ENCODE peak calls at places on chromosomes 2 and 18, in nine cellular contexts. One of them, this sample, is unnamed.

GRCh38 chr2:20429528-20429927 is 17.3 kb upstream of the RHOB start:
- DNase-seq in GM20000: peak; percentile 48
- DNase-seq in RPMI7951: peak; percentile 47
- DNase-seq in kidney epithelial cell: no peak
- DNase-seq in naive thymus-derived CD4-positive, alpha-beta T cell: no peak
- DNase-seq in sciatic nerve: no peak
- DNase-seq in stimulated activated naive CD4-positive, alpha-beta T cell: no peak
- DNase-seq in pancreas: no peak
- DNase-seq in Peyer's patch: peak; percentile 70
- DNase-seq in this sample: no peak

GRCh38 chr18:62982600-62983251 is 267.4 kb downstream of the PHLPP1 start:
- DNase-seq in GM20000: peak; percentile 83
- DNase-seq in RPMI7951: peak; percentile 24
- DNase-seq in kidney epithelial cell: peak; percentile 12
- DNase-seq in naive thymus-derived CD4-positive, alpha-beta T cell: peak; percentile 29
- DNase-seq in sciatic nerve: peak; percentile 77
- DNase-seq in stimulated activated naive CD4-positive, alpha-beta T cell: peak; percentile 47
- DNase-seq in pancreas: no peak
- DNase-seq in Peyer's patch: peak; percentile 77
- DNase-seq in this sample: peak; percentile 28

GRCh38 chr2:55902429-55902828 is 21.2 kb downstream of the EFEMP1 start:
- DNase-seq in GM20000: no peak
- DNase-seq in RPMI7951: no peak
- DNase-seq in kidney epithelial cell: no peak
- DNase-seq in naive thymus-derived CD4-positive, alpha-beta T cell: no peak
- DNase-seq in sciatic nerve: no peak
- DNase-seq in stimulated activated naive CD4-positive, alpha-beta T cell: no peak
- DNase-seq in pancreas: no peak
- DNase-seq in Peyer's patch: no peak
- DNase-seq in this sample: no peak

GRCh38 chr2:10357193-10357592 is 54.5 kb downstream of the HPCAL1 start:
- DNase-seq in GM20000: no peak
- DNase-seq in RPMI7951: no peak
- DNase-seq in kidney epithelial cell: no peak
- DNase-seq in naive thymus-derived CD4-positive, alpha-beta T cell: no peak
- DNase-seq in sciatic nerve: no peak
- DNase-seq in stimulated activated naive CD4-positive, alpha-beta T cell: no peak
- DNase-seq in pancreas: no peak
- DNase-seq in Peyer's patch: no peak
- DNase-seq in this sample: no peak

GRCh38 chr2:240201861-240202260 is 61.4 kb upstream of the OTOS start:
- DNase-seq in GM20000: no peak
- DNase-seq in RPMI7951: no peak
- DNase-seq in kidney epithelial cell: no peak
- DNase-seq in naive thymus-derived CD4-positive, alpha-beta T cell: no peak
- DNase-seq in sciatic nerve: no peak
- DNase-seq in stimulated activated naive CD4-positive, alpha-beta T cell: no peak
- DNase-seq in pancreas: peak; percentile 36
- DNase-seq in Peyer's patch: peak; percentile 41
- DNase-seq in this sample: no peak

GRCh38 chr18:46888965-46889364 is 28.3 kb downstream of the PIAS2 start:
- DNase-seq in GM20000: no peak
- DNase-seq in RPMI7951: no peak
- DNase-seq in kidney epithelial cell: no peak
- DNase-seq in naive thymus-derived CD4-positive, alpha-beta T cell: no peak
- DNase-seq in sciatic nerve: no peak
- DNase-seq in stimulated activated naive CD4-positive, alpha-beta T cell: no peak
- DNase-seq in pancreas: no peak
- DNase-seq in Peyer's patch: no peak
- DNase-seq in this sample: no peak

GRCh38 chr2:165874445-165875039 is 79.0 kb downstream of the TTC21B start:
- DNase-seq in GM20000: peak; percentile 57
- DNase-seq in RPMI7951: peak; percentile 48
- DNase-seq in kidney epithelial cell: peak; percentile 34
- DNase-seq in naive thymus-derived CD4-positive, alpha-beta T cell: peak; percentile 47
- DNase-seq in sciatic nerve: no peak
- DNase-seq in stimulated activated naive CD4-positive, alpha-beta T cell: peak; percentile 65
- DNase-seq in pancreas: no peak
- DNase-seq in Peyer's patch: no peak
- DNase-seq in this sample: peak; percentile 57

GRCh38 chr2:238415036-238415764 is 11.5 kb upstream of the ASB1 start:
- DNase-seq in GM20000: no peak
- DNase-seq in RPMI7951: no peak
- DNase-seq in kidney epithelial cell: no peak
- DNase-seq in naive thymus-derived CD4-positive, alpha-beta T cell: no peak
- DNase-seq in sciatic nerve: no peak
- DNase-seq in stimulated activated naive CD4-positive, alpha-beta T cell: no peak
- DNase-seq in pancreas: no peak
- DNase-seq in Peyer's patch: no peak
- DNase-seq in this sample: no peak

GRCh38 chr2:173496746-173497145 is 142.1 kb downstream of the CDCA7 start:
- DNase-seq in GM20000: no peak
- DNase-seq in RPMI7951: peak; percentile 66
- DNase-seq in kidney epithelial cell: peak; percentile 10
- DNase-seq in naive thymus-derived CD4-positive, alpha-beta T cell: no peak
- DNase-seq in sciatic nerve: no peak
- DNase-seq in stimulated activated naive CD4-positive, alpha-beta T cell: no peak
- DNase-seq in pancreas: no peak
- DNase-seq in Peyer's patch: no peak
- DNase-seq in this sample: peak; percentile 21

GRCh38 chr2:134917958-134918517 is 584 bp upstream of the CCNT2 start:
- DNase-seq in GM20000: no peak
- DNase-seq in RPMI7951: no peak
- DNase-seq in kidney epithelial cell: peak; percentile 63
- DNase-seq in naive thymus-derived CD4-positive, alpha-beta T cell: peak; percentile 87
- DNase-seq in sciatic nerve: no peak
- DNase-seq in stimulated activated naive CD4-positive, alpha-beta T cell: peak; percentile 94
- DNase-seq in pancreas: peak; percentile 88
- DNase-seq in Peyer's patch: peak; percentile 95
- DNase-seq in this sample: peak; percentile 2

GRCh38 chr2:101766871-101767739 is 69.6 kb downstream of the MAP4K4 start:
- DNase-seq in GM20000: no peak
- DNase-seq in RPMI7951: peak; percentile 97
- DNase-seq in kidney epithelial cell: peak; percentile 76
- DNase-seq in naive thymus-derived CD4-positive, alpha-beta T cell: no peak
- DNase-seq in sciatic nerve: no peak
- DNase-seq in stimulated activated naive CD4-positive, alpha-beta T cell: no peak
- DNase-seq in pancreas: no peak
- DNase-seq in Peyer's patch: no peak
- DNase-seq in this sample: peak; percentile 73

GRCh38 chr18:76376668-76377358 is 118.2 kb downstream of the ZNF516 start:
- DNase-seq in GM20000: no peak
- DNase-seq in RPMI7951: no peak
- DNase-seq in kidney epithelial cell: no peak
- DNase-seq in naive thymus-derived CD4-positive, alpha-beta T cell: peak; percentile 60
- DNase-seq in sciatic nerve: peak; percentile 51
- DNase-seq in stimulated activated naive CD4-positive, alpha-beta T cell: peak; percentile 46
- DNase-seq in pancreas: no peak
- DNase-seq in Peyer's patch: peak; percentile 41
- DNase-seq in this sample: no peak

GRCh38 chr2:83795777-83796176 is 663.3 kb downstream of the SUCLG1 start:
- DNase-seq in GM20000: no peak
- DNase-seq in RPMI7951: no peak
- DNase-seq in kidney epithelial cell: no peak
- DNase-seq in naive thymus-derived CD4-positive, alpha-beta T cell: no peak
- DNase-seq in sciatic nerve: no peak
- DNase-seq in stimulated activated naive CD4-positive, alpha-beta T cell: no peak
- DNase-seq in pancreas: no peak
- DNase-seq in Peyer's patch: no peak
- DNase-seq in this sample: no peak

GRCh38 chr2:232292395-232293154 is 86.0 kb upstream of the ALPP start:
- DNase-seq in GM20000: peak; percentile 71
- DNase-seq in RPMI7951: peak; percentile 58
- DNase-seq in kidney epithelial cell: no peak
- DNase-seq in naive thymus-derived CD4-positive, alpha-beta T cell: no peak
- DNase-seq in sciatic nerve: peak; percentile 69
- DNase-seq in stimulated activated naive CD4-positive, alpha-beta T cell: no peak
- DNase-seq in pancreas: peak; percentile 75
- DNase-seq in Peyer's patch: peak; percentile 84
- DNase-seq in this sample: peak; percentile 21

GRCh38 chr2:232336241-232336736 is 42.3 kb upstream of the ALPP start:
- DNase-seq in GM20000: no peak
- DNase-seq in RPMI7951: no peak
- DNase-seq in kidney epithelial cell: no peak
- DNase-seq in naive thymus-derived CD4-positive, alpha-beta T cell: no peak
- DNase-seq in sciatic nerve: peak; percentile 42
- DNase-seq in stimulated activated naive CD4-positive, alpha-beta T cell: no peak
- DNase-seq in pancreas: peak; percentile 35
- DNase-seq in Peyer's patch: peak; percentile 38
- DNase-seq in this sample: no peak

GRCh38 chr18:34971313-34971712 is 69.9 kb upstream of the MAPRE2 start:
- DNase-seq in GM20000: no peak
- DNase-seq in RPMI7951: peak; percentile 40
- DNase-seq in kidney epithelial cell: no peak
- DNase-seq in naive thymus-derived CD4-positive, alpha-beta T cell: no peak
- DNase-seq in sciatic nerve: no peak
- DNase-seq in stimulated activated naive CD4-positive, alpha-beta T cell: no peak
- DNase-seq in pancreas: no peak
- DNase-seq in Peyer's patch: no peak
- DNase-seq in this sample: no peak

GRCh38 chr2:157336137-157336721 is 10.6 kb upstream of the ERMN start:
- DNase-seq in GM20000: peak; percentile 26
- DNase-seq in RPMI7951: peak; percentile 46
- DNase-seq in kidney epithelial cell: no peak
- DNase-seq in naive thymus-derived CD4-positive, alpha-beta T cell: peak; percentile 29
- DNase-seq in sciatic nerve: peak; percentile 58
- DNase-seq in stimulated activated naive CD4-positive, alpha-beta T cell: peak; percentile 53
- DNase-seq in pancreas: peak; percentile 47
- DNase-seq in Peyer's patch: peak; percentile 75
- DNase-seq in this sample: no peak

GRCh38 chr2:30271300-30271699 is 40.0 kb downstream of the LBH start:
- DNase-seq in GM20000: no peak
- DNase-seq in RPMI7951: no peak
- DNase-seq in kidney epithelial cell: no peak
- DNase-seq in naive thymus-derived CD4-positive, alpha-beta T cell: no peak
- DNase-seq in sciatic nerve: no peak
- DNase-seq in stimulated activated naive CD4-positive, alpha-beta T cell: no peak
- DNase-seq in pancreas: no peak
- DNase-seq in Peyer's patch: no peak
- DNase-seq in this sample: no peak

GRCh38 chr2:143937563-143938346 is 582.2 kb downstream of the ZEB2 start:
- DNase-seq in GM20000: peak; percentile 33
- DNase-seq in RPMI7951: no peak
- DNase-seq in kidney epithelial cell: no peak
- DNase-seq in naive thymus-derived CD4-positive, alpha-beta T cell: no peak
- DNase-seq in sciatic nerve: no peak
- DNase-seq in stimulated activated naive CD4-positive, alpha-beta T cell: no peak
- DNase-seq in pancreas: no peak
- DNase-seq in Peyer's patch: no peak
- DNase-seq in this sample: no peak

GRCh38 chr18:8721094-8721669 is 15.8 kb downstream of the MTCL1 start:
- DNase-seq in GM20000: no peak
- DNase-seq in RPMI7951: no peak
- DNase-seq in kidney epithelial cell: no peak
- DNase-seq in naive thymus-derived CD4-positive, alpha-beta T cell: no peak
- DNase-seq in sciatic nerve: no peak
- DNase-seq in stimulated activated naive CD4-positive, alpha-beta T cell: no peak
- DNase-seq in pancreas: no peak
- DNase-seq in Peyer's patch: no peak
- DNase-seq in this sample: no peak

GRCh38 chr2:95323347-95324155 is 26.4 kb downstream of the KCNIP3 start:
- DNase-seq in GM20000: no peak
- DNase-seq in RPMI7951: no peak
- DNase-seq in kidney epithelial cell: no peak
- DNase-seq in naive thymus-derived CD4-positive, alpha-beta T cell: no peak
- DNase-seq in sciatic nerve: no peak
- DNase-seq in stimulated activated naive CD4-positive, alpha-beta T cell: no peak
- DNase-seq in pancreas: no peak
- DNase-seq in Peyer's patch: peak; percentile 57
- DNase-seq in this sample: no peak